ENCODE peak calls at places on chromosomes 16 and 17, in six cellular contexts. G is upper lobe of left lung, B is adrenal gland, J is AG04450, D is osteoblast, E is OCI-LY7. A is an unnamed sample.

GRCh38 chr16:55494994-55495421 is 13.9 kb upstream of the LPCAT2 start:
- DNase-seq in G (peak), B (peak), J (peak), D (peak), E (no peak), A (no peak)

GRCh38 chr17:44677136-44677535 is 12.4 kb downstream of the CCDC43 start:
- DNase-seq in G (no peak), B (no peak), J (no peak), D (peak), E (no peak), A (no peak)

GRCh38 chr17:46026045-46026814 is 27.2 kb downstream of the STH start:
- DNase-seq in G (peak), B (peak), J (no peak), D (peak), E (no peak), A (no peak)

GRCh38 chr17:4833941-4834501 is 881 bp downstream of the MINK1 start:
- DNase-seq in G (peak), B (peak), J (peak), D (peak), E (peak), A (no peak)

GRCh38 chr17:61261001-61261587 is 138.5 kb upstream of the TBX2 start:
- DNase-seq in G (no peak), B (no peak), J (no peak), D (no peak), E (no peak), A (no peak)

GRCh38 chr16:49462989-49463371 is 89.4 kb downstream of the C16orf78 start:
- DNase-seq in G (peak), B (no peak), J (no peak), D (no peak), E (peak), A (no peak)

GRCh38 chr16:84741351-84741791 is 41.6 kb downstream of the USP10 start:
- DNase-seq in G (no peak), B (peak), J (no peak), D (peak), E (no peak), A (no peak)

GRCh38 chr17:37541880-37542675 is 52.4 kb downstream of the DUSP14 start:
- DNase-seq in G (no peak), B (no peak), J (no peak), D (peak), E (no peak), A (no peak)

GRCh38 chr16:14529010-14529669 is 100.9 kb downstream of the PARN start:
- DNase-seq in G (peak), B (peak), J (peak), D (peak), E (peak), A (peak)

GRCh38 chr16:80614908-80615696 is 74.3 kb downstream of the DYNLRB2 start:
- DNase-seq in G (no peak), B (no peak), J (peak), D (peak), E (no peak), A (no peak)

DNA sequence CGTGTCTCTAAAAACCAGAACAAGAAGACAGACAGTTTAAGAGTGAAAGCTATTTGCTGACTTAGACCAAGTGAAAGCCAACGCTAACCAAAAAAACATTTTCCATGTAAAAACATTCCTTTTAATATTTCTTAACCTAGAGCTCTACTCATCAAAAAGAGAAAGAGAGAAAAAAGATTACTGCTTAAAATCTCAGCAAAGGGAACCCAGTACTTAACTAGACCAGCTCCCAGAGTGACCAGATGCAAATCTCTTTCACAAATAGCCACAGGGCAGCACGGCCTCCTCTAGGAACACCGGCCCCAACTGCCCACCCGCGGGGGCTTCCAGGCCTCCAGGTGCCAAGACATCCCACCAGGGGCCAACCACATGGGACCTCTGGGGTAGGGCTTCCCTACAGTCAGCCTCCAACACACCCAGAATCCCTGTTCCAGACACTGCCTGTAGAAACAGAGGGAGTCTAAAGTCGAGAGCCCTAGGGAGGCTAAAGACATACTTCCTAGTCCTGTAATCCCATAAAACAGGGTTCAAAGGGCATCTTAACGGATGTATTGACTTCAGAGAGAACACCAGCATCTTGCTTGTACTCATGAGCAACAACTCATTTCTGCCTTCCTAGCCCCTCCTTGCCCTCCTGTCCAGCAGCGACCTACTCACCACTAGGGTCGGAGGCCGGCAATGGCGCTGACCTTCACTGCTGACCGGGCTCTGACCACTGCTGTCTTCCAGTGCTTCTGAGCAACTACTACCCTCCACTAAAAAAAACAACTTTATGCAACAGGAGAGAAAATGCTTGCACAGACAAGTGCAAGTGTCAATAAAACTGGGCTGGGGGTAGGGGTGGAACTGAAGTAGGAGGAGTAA is 21.3 kb downstream of the ZCCHC14 start:
- DNase-seq in G (no peak), B (no peak), J (no peak), D (peak), E (no peak), A (no peak)
- H3K27ac ChIP-seq in G (peak), B (peak), J (no peak), D (peak), E (no peak), A (peak)

GRCh38 chr17:9003355-9004131 is 17.8 kb upstream of the NTN1 start:
- DNase-seq in G (no peak), B (no peak), J (no peak), D (peak), E (no peak), A (no peak)

GRCh38 chr17:9002236-9002609 is 19.1 kb upstream of the NTN1 start:
- DNase-seq in G (no peak), B (no peak), J (no peak), D (no peak), E (no peak), A (no peak)

GRCh38 chr17:9004132-9004960 is 17.0 kb upstream of the NTN1 start:
- DNase-seq in G (no peak), B (no peak), J (no peak), D (peak), E (no peak), A (no peak)

GRCh38 chr17:9002610-9003354 is 18.5 kb upstream of the NTN1 start:
- DNase-seq in G (no peak), B (no peak), J (no peak), D (peak), E (no peak), A (no peak)

GRCh38 chr17:9001539-9001938 is 19.8 kb upstream of the NTN1 start:
- DNase-seq in G (no peak), B (no peak), J (no peak), D (no peak), E (no peak), A (no peak)
- TF ChIP-seq CTCF in G (no peak), B (no peak), J (no peak), D (no peak), E (no peak), A (no peak)

DNA sequence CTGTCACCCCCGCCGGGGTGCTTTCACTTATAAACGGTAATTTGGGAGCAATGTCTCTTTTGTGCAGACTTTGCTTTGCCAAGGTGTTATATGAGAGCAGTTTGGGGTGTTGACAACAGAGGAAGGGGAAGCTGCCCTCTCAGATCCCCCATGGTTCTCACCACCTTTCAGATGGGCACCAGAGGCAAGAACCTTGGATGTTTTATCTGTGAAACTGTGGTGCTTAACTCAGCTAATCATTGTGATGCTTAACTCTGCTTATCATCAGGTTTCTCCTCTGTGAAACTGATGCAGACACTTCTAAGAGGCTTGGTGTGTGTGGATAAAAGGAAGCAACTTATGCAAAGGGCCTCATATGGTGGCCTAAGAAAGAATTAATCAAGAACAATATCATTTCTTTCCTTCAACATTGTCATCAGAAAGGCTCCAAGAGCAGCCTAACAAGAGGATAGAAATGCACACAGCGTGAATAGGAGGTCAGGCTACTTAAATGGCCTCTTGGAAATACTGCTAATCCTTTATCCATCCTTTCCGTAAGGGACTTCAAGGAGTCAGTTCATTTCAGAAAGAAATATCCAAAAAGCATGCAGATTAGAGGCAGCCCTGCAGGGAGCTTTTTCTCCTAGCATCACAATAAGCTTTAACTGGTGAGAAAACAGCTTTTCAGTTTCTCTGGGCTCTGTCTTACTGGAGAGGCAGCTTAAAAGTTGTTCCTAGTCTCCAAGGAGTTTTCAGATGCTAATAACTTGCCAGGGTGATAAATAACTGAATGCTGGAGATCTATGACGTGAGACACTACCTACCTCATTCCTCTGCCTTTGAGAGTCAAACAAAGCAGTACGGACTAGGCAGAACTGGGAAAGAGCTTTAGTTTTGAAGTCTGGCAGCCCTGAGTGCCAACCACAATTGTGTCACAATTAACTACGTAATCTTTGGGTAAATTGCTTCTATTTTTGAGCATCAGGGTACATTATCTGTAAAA is 55.0 kb upstream of the CLEC3A start:
- DNase-seq in G (no peak), B (no peak), J (no peak), D (no peak), E (no peak), A (no peak)
- H3K27ac ChIP-seq in G (no peak), B (no peak), J (no peak), D (no peak), E (no peak), A (no peak)

DNA sequence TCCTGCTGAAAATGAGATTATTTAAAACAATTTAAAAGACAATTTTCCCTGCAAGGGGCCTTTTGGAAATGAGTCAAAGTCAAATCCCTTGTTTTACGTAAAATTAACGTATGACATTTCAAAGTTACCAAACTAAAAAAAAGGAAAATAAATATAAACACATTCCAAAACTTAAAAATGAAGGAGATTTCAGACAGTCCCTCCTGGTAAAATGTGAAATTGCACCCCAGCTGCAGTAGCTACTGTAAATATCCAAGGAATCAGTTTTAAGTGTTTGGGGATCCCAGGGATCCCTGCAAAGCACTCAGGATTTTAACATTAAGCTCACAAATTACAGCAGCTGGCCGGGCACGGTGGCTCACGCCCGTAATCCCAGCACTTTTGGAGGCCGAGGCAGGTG is 63.3 kb downstream of the NXN start:
- DNase-seq in G (no peak), B (no peak), J (no peak), D (no peak), E (no peak), A (no peak)
- TF ChIP-seq CTCF in G (no peak), B (no peak), J (peak), D (peak), E (no peak), A (no peak)

DNA sequence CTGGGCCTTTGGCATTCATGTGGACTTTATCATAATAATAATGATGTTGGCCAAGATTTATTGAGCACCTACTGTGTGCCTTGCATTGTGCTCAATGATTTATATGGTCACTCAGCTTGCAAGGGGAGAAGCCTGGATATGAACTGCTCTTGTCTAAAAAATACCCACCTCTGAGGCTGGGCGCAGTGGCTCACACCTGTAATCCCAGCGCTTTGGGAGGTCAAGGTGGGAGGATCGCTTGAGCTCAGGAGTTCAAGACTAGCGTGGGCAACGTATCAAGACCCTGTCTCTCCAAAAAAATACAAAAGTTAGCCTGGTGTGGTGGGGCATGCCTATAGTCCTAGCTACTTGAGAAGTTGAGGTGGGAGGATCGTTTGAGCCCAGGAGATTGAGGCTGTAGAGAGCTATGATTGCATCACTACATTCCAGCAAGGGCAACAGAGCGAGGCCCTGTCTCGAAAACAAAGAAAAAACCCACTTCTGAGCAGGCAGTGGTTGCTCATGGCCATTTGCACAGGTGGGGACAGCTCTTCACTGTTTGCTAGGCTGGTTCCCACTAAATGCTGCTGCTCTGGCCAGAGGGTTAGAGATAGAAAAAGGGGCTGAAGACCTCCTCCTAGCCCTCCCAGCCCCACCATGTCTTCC is 4.3 kb upstream of the ADGRG1 start:
- DNase-seq in G (no peak), B (no peak), J (no peak), D (peak), E (no peak), A (no peak)
- H3K27ac ChIP-seq in G (no peak), B (no peak), J (no peak), D (no peak), E (no peak), A (no peak)

GRCh38 chr17:39636927-39637736 is at the start of gene STARD3:
- DNase-seq in G (peak), B (peak), J (peak), D (peak), E (peak), A (peak)
- TF ChIP-seq CTCF in G (peak), B (no peak), J (peak), D (no peak), E (no peak), A (no peak)

GRCh38 chr16:87764600-87765472 is 950 bp downstream of the KLHDC4 start:
- DNase-seq in G (no peak), B (no peak), J (no peak), D (no peak), E (peak), A (no peak)
- H3K27ac ChIP-seq in G (peak), B (peak), J (peak), D (peak), E (peak), A (peak)

DNA sequence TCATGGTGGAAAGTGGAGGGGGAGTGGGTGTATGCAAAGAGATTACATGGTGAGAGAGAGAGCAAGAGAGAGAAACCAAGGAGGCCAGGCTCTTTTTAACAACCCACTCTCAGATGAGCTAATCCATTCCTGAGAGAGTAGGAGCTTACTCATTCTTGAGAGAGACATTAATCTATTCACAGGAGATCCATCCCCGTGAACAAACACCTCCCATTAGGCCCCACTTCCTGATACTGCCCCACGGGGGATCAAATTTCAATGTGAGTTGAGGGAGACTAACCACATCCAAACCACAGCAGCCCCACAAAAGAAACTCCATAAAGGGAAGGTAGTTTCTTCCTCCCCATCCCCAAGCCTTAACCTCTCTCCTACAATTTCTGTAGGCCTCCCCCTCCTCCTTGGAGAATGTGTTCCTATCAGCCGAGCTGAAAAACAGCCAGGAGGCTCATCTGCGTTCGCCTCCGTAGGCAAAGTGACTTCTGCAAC is 450.0 kb downstream of the NPIPA7 start:
- DNase-seq in G (no peak), B (no peak), J (no peak), D (no peak), E (no peak), A (no peak)
- TF ChIP-seq CTCF in G (no peak), B (no peak), J (no peak), D (no peak), E (no peak), A (no peak)